ENCODE peak calls at places on chromosomes 4 and X, in six cellular contexts. One of them, this sample, is unnamed.

GRCh38 chr4:111483375-111484169 is 661.7 kb upstream of the FAM241A start:
- DNase-seq in NCI-H1092 treated with DMSO at 0.1 percent for 48 hours: no peak
- DNase-seq in NCI-H774: no peak
- DNase-seq in ELR: no peak
- DNase-seq in iris pigment epithelial cell: no peak
- DNase-seq in NCI-H510A: no peak
- DNase-seq in this sample: no peak

GRCh38 chr4:52173470-52174055 is 122.5 kb downstream of the SPATA18 start:
- DNase-seq in NCI-H1092 treated with DMSO at 0.1 percent for 48 hours: no peak
- DNase-seq in NCI-H774: no peak
- DNase-seq in ELR: no peak
- DNase-seq in iris pigment epithelial cell: peak
- DNase-seq in NCI-H510A: no peak
- DNase-seq in this sample: no peak

GRCh38 chr4:103450693-103451092 is 252.6 kb upstream of the CENPE start:
- DNase-seq in NCI-H1092 treated with DMSO at 0.1 percent for 48 hours: no peak
- DNase-seq in NCI-H774: no peak
- DNase-seq in ELR: no peak
- DNase-seq in iris pigment epithelial cell: no peak
- DNase-seq in NCI-H510A: no peak
- DNase-seq in this sample: no peak

GRCh38 chrX:107849747-107850478 is 24.2 kb downstream of the MID2 start:
- DNase-seq in NCI-H1092 treated with DMSO at 0.1 percent for 48 hours: no peak
- DNase-seq in NCI-H774: no peak
- DNase-seq in ELR: peak
- DNase-seq in iris pigment epithelial cell: peak
- DNase-seq in NCI-H510A: no peak
- DNase-seq in this sample: no peak

GRCh38 chrX:1649623-1650022 is 34.8 kb downstream of the ASMT start:
- DNase-seq in NCI-H1092 treated with DMSO at 0.1 percent for 48 hours: no peak
- DNase-seq in NCI-H774: no peak
- DNase-seq in ELR: no peak
- DNase-seq in iris pigment epithelial cell: peak
- DNase-seq in NCI-H510A: no peak
- DNase-seq in this sample: no peak

GRCh38 chrX:65034641-65035450 is 58.6 kb upstream of the ZC4H2 start:
- DNase-seq in NCI-H1092 treated with DMSO at 0.1 percent for 48 hours: peak
- DNase-seq in NCI-H774: no peak
- DNase-seq in ELR: peak
- DNase-seq in iris pigment epithelial cell: peak
- DNase-seq in NCI-H510A: peak
- DNase-seq in this sample: peak

GRCh38 chrX:43676960-43677582 is 21.0 kb downstream of the MAOA start:
- DNase-seq in NCI-H1092 treated with DMSO at 0.1 percent for 48 hours: no peak
- DNase-seq in NCI-H774: no peak
- DNase-seq in ELR: no peak
- DNase-seq in iris pigment epithelial cell: peak
- DNase-seq in NCI-H510A: no peak
- DNase-seq in this sample: no peak

GRCh38 chr4:67885727-67886126 is 1.9 kb upstream of the TMPRSS11D start:
- DNase-seq in NCI-H1092 treated with DMSO at 0.1 percent for 48 hours: no peak
- DNase-seq in NCI-H774: no peak
- DNase-seq in ELR: peak
- DNase-seq in iris pigment epithelial cell: peak
- DNase-seq in NCI-H510A: no peak
- DNase-seq in this sample: no peak

GRCh38 chr4:51843309-51844156 is 580 bp downstream of the DCUN1D4 start:
- DNase-seq in NCI-H1092 treated with DMSO at 0.1 percent for 48 hours: peak
- DNase-seq in NCI-H774: peak
- DNase-seq in ELR: peak
- DNase-seq in iris pigment epithelial cell: peak
- DNase-seq in NCI-H510A: peak
- DNase-seq in this sample: peak

GRCh38 chrX:1727531-1728027 is 112.7 kb downstream of the ASMT start:
- DNase-seq in NCI-H1092 treated with DMSO at 0.1 percent for 48 hours: no peak
- DNase-seq in NCI-H774: no peak
- DNase-seq in ELR: peak
- DNase-seq in iris pigment epithelial cell: peak
- DNase-seq in NCI-H510A: no peak
- DNase-seq in this sample: no peak

GRCh38 chr4:127788517-127788916 is 6.4 kb downstream of the HSPA4L start:
- DNase-seq in NCI-H1092 treated with DMSO at 0.1 percent for 48 hours: no peak
- DNase-seq in NCI-H774: no peak
- DNase-seq in ELR: peak
- DNase-seq in iris pigment epithelial cell: no peak
- DNase-seq in NCI-H510A: no peak
- DNase-seq in this sample: no peak

This sample was measured in CD4-positive, alpha-beta T cell.